ENCODE peak calls at places on chromosomes 5 and 9, in six cellular contexts. U, V, H, J, F and A are unnamed samples.

GRCh38 chr5:132052520-132052919 is 7.9 kb upstream of the IL3 start:
- DNase-seq in U (no peak), V (peak), H (peak), J (no peak), F (no peak), A (no peak)

GRCh38 chr5:88786217-88786560 is 96.8 kb downstream of the MEF2C start:
- DNase-seq in U (peak), V (no peak), H (no peak), J (no peak), F (no peak), A (no peak)

GRCh38 chr9:27059907-27060306 is 49.1 kb upstream of the TEK start:
- DNase-seq in U (no peak), V (no peak), H (no peak), J (no peak), F (no peak), A (no peak)

GRCh38 chr5:71681282-71681681 is 37.8 kb upstream of the CARTPT start:
- DNase-seq in U (no peak), V (no peak), H (no peak), J (no peak), F (no peak), A (no peak)

GRCh38 chr9:123548749-123549545 is 192.9 kb downstream of the CRB2 start:
- DNase-seq in U (no peak), V (peak), H (no peak), J (no peak), F (no peak), A (no peak)

GRCh38 chr5:150075233-150075632 is 11.1 kb downstream of the CSF1R start:
- DNase-seq in U (no peak), V (no peak), H (no peak), J (no peak), F (no peak), A (no peak)

GRCh38 chr9:70607926-70608325 is 193.5 kb upstream of the KLF9 start:
- DNase-seq in U (no peak), V (peak), H (no peak), J (no peak), F (no peak), A (no peak)

GRCh38 chr5:115586525-115587146 is 15.6 kb downstream of the TICAM2 start:
- DNase-seq in U (peak), V (no peak), H (no peak), J (peak), F (peak), A (no peak)

GRCh38 chr5:132265336-132266030 is 8.0 kb downstream of the PDLIM4 start:
- DNase-seq in U (peak), V (peak), H (peak), J (peak), F (no peak), A (no peak)

GRCh38 chr9:98833090-98833956 is 25.9 kb downstream of the GALNT12 start:
- DNase-seq in U (no peak), V (no peak), H (no peak), J (no peak), F (no peak), A (no peak)

GRCh38 chr5:55226934-55227737 is at the start of gene MCIDAS:
- DNase-seq in U (peak), V (peak), H (peak), J (peak), F (peak), A (peak)

GRCh38 chr9:87007711-87008360 is 60.5 kb upstream of the GAS1 start:
- DNase-seq in U (peak), V (no peak), H (no peak), J (no peak), F (no peak), A (no peak)

GRCh38 chr5:35229076-35230042 is 928 bp downstream of the PRLR start:
- DNase-seq in U (no peak), V (no peak), H (peak), J (peak), F (peak), A (no peak)
- TF ChIP-seq CTCF in U (no peak), V (no peak), H (no peak), J (peak), F (peak), A (peak)

GRCh38 chr9:96453625-96454024 is 3.7 kb downstream of the HABP4 start:
- DNase-seq in U (peak), V (no peak), H (peak), J (peak), F (peak), A (no peak)
- TF ChIP-seq CTCF in U (peak), V (peak), H (peak), J (peak), F (peak), A (peak)

GRCh38 chr5:134845852-134846640 is at the start of gene C5orf24:
- DNase-seq in U (peak), V (peak), H (peak), J (peak), F (peak), A (peak)
- TF ChIP-seq CTCF in U (no peak), V (no peak), H (no peak), J (no peak), F (no peak), A (no peak)

GRCh38 chr9:121738969-121739368 is 87.5 kb downstream of the DAB2IP start:
- DNase-seq in U (peak), V (no peak), H (peak), J (no peak), F (no peak), A (no peak)

GRCh38 chr9:121736964-121737462 is 85.6 kb downstream of the DAB2IP start:
- DNase-seq in U (no peak), V (no peak), H (no peak), J (peak), F (peak), A (no peak)

GRCh38 chr9:121738391-121738790 is 87.0 kb downstream of the DAB2IP start:
- DNase-seq in U (no peak), V (no peak), H (no peak), J (no peak), F (no peak), A (no peak)

GRCh38 chr9:121736147-121736721 is 84.8 kb downstream of the DAB2IP start:
- DNase-seq in U (peak), V (peak), H (peak), J (peak), F (peak), A (peak)

GRCh38 chr9:121737481-121737931 is 86.1 kb downstream of the DAB2IP start:
- DNase-seq in U (no peak), V (no peak), H (no peak), J (no peak), F (no peak), A (no peak)
- TF ChIP-seq CTCF in U (no peak), V (no peak), H (no peak), J (no peak), F (no peak), A (no peak)

GRCh38 chr5:138594305-138595058 is 19.3 kb upstream of the HSPA9 start:
- DNase-seq in U (no peak), V (no peak), H (no peak), J (no peak), F (no peak), A (no peak)
- TF ChIP-seq CTCF in U (peak), V (no peak), H (no peak), J (peak), F (peak), A (peak)

GRCh38 chr5:12294151-12294550 is 389.9 kb upstream of the CTNND2 start:
- DNase-seq in U (no peak), V (no peak), H (no peak), J (no peak), F (no peak), A (no peak)

DNA sequence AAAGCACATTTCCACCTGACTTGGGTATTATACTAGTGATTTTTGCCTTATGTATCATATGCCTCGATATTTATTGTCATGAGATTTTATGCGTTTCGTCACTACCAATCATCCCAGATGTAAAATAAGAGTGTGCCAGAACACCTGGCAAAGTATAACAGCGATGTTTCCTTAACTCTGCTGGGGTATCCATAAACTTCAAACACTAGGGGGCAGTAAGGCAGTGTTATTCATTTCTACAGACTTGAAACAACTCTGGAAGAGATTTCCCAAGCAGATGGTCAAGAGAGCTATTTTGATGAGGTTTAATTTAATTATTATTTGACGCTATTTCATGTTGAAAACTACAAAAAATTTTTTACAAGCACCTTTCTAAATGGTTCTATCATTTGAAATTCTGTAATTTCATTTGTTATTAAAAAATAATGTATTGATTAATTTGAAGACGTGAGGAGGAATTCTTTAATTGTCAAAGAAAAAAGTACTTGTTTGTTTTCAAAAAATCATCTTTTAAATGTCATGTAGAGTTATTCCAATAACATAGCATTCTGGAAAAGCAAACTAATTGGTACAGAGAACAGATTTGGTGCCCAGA is 388.5 kb upstream of the CTNND2 start:
- DNase-seq in U (no peak), V (no peak), H (no peak), J (peak), F (peak), A (no peak)
- TF ChIP-seq CTCF in U (no peak), V (no peak), H (no peak), J (no peak), F (peak), A (peak)